ENCODE peak calls at places on chromosomes 6 and 20, in seven cellular contexts. E, K, M, A, Z, Q and V are unnamed samples.

GRCh38 chr6:44505751-44506150 is 118.2 kb downstream of the CDC5L start:
- DNase-seq in E (no peak), Z (no peak), M (no peak), K (no peak), Q (no peak), A (no peak), V (no peak)

GRCh38 chr6:63685453-63686379 is 50.1 kb downstream of the PHF3 start:
- DNase-seq in E (no peak), Q (no peak), A (no peak), Z (no peak), M (no peak), K (no peak), V (no peak)

GRCh38 chr6:166278579-166279392 is 29.4 kb downstream of the PRR18 start:
- DNase-seq in K (no peak), Z (no peak), Q (no peak), M (no peak), E (no peak), A (no peak), V (no peak)

GRCh38 chr6:52361945-52362442 is at the start of gene PAQR8:
- DNase-seq in Z (no peak), M (peak; percentile 56), A (peak; percentile 87), E (peak; percentile 67), K (peak; percentile 84), Q (peak; percentile 51), V (peak; percentile 84)

GRCh38 chr6:27161946-27162603 is 85.4 kb upstream of the PRSS16 start:
- DNase-seq in E (peak; percentile 60), M (no peak), Z (no peak), A (no peak), Q (peak; percentile 81), K (peak; percentile 86), V (no peak)

GRCh38 chr6:6556738-6557503 is 31.6 kb upstream of the LY86 start:
- DNase-seq in K (peak; percentile 79), Z (no peak), M (no peak), E (peak; percentile 72), Q (peak; percentile 5), A (no peak), V (no peak)

GRCh38 chr6:16397623-16398022 is 159.2 kb downstream of the GMPR start:
- DNase-seq in Z (no peak), M (no peak), A (no peak), K (no peak), Q (peak; percentile 46), E (no peak), V (no peak)

GRCh38 chr6:134002821-134003220 is 49.6 kb downstream of the SLC2A12 start:
- DNase-seq in M (no peak), Q (peak; percentile 37), A (no peak), E (no peak), Z (no peak), K (no peak), V (no peak)

GRCh38 chr20:47274449-47275108 is 81.9 kb downstream of the ZMYND8 start:
- DNase-seq in Z (no peak), Q (peak; percentile 97), A (peak; percentile 14), M (no peak), K (peak; percentile 40), E (no peak), V (peak; percentile 26)

GRCh38 chr6:148263010-148263409 is 79.6 kb upstream of the SASH1 start:
- DNase-seq in Q (no peak), E (no peak), K (no peak), Z (no peak), M (peak; percentile 61), A (no peak), V (no peak)

GRCh38 chr6:39642300-39642699 is 82.9 kb downstream of the KIF6 start:
- DNase-seq in E (no peak), K (no peak), M (no peak), Z (no peak), A (no peak), Q (no peak), V (no peak)

GRCh38 chr6:7389162-7389450 is 436 bp downstream of the CAGE1 start:
- DNase-seq in A (peak; percentile 86), Z (no peak), K (peak; percentile 83), Q (peak; percentile 71), M (peak; percentile 67), E (no peak), V (peak; percentile 89)

GRCh38 chr20:17614176-17614811 is 44.4 kb downstream of the DSTN start:
- DNase-seq in E (peak; percentile 79), A (peak; percentile 97), Q (peak; percentile 31), Z (no peak), K (no peak), M (no peak), V (no peak)

GRCh38 chr6:14612016-14612415 is 494.4 kb downstream of the CD83 start:
- DNase-seq in K (no peak), Z (no peak), A (no peak), M (no peak), E (no peak), Q (peak; percentile 79), V (no peak)

GRCh38 chr20:51432251-51432784 is 110.2 kb downstream of the NFATC2 start:
- DNase-seq in K (no peak), Q (no peak), Z (no peak), E (no peak), A (no peak), M (no peak), V (peak; percentile 63)

GRCh38 chr6:37137201-37137880 is 32.6 kb upstream of the PIM1 start:
- DNase-seq in Q (peak; percentile 99), Z (no peak), K (no peak), A (peak; percentile 89), M (no peak), E (no peak), V (no peak)

GRCh38 chr6:91387290-91388062 is 800.6 kb upstream of the MAP3K7 start:
- DNase-seq in A (no peak), E (no peak), M (no peak), Z (no peak), Q (no peak), K (peak; percentile 0), V (no peak)

GRCh38 chr6:108655840-108656650 is 95.3 kb downstream of the FOXO3 start:
- DNase-seq in E (no peak), Z (no peak), M (no peak), K (no peak), Q (peak; percentile 90), A (peak; percentile 77), V (no peak)

GRCh38 chr6:118739976-118740771 is 88.8 kb upstream of the CEP85L start:
- DNase-seq in A (no peak), E (no peak), M (no peak), Q (peak; percentile 34), K (peak; percentile 45), Z (no peak), V (no peak)

GRCh38 chr6:151690303-151690702 is 117.2 kb upstream of the ESR1 start:
- DNase-seq in Q (no peak), E (no peak), A (no peak), K (no peak), M (no peak), Z (no peak), V (no peak)

GRCh38 chr6:21522773-21523490 is 70.6 kb upstream of the SOX4 start:
- DNase-seq in Q (no peak), M (no peak), K (no peak), E (no peak), Z (no peak), A (no peak), V (no peak)

GRCh38 chr20:1422756-1423155 is 29.9 kb upstream of the FKBP1A start:
- DNase-seq in E (no peak), Z (peak; percentile 37), Q (peak; percentile 30), M (no peak), A (no peak), K (no peak), V (no peak)

GRCh38 chr20:10659651-10660601 is 13.9 kb downstream of the JAG1 start:
- DNase-seq in E (no peak), K (no peak), A (peak; percentile 57), Q (no peak), M (no peak), Z (no peak), V (peak; percentile 25)
- H3K4me1 ChIP-seq in E (peaks cover 95% of the 10 kb centered on the region), K (no peaks in the 10 kb centered on the region), A (peaks cover 82% of the 10 kb centered on the region), Q (peaks cover 7% of the 10 kb centered on the region), M (peaks cover 6% of the 10 kb centered on the region), Z (peaks cover 56% of the 10 kb centered on the region), V (peaks cover 30% of the 10 kb centered on the region)

GRCh38 chr20:10509411-10509810 is 74.3 kb downstream of the SLX4IP start:
- DNase-seq in K (no peak), Q (no peak), A (no peak), E (no peak), Z (no peak), M (no peak), V (no peak)

GRCh38 chr20:10508060-10508459 is 73.0 kb downstream of the SLX4IP start:
- DNase-seq in M (no peak), A (peak; percentile 84), Q (peak; percentile 19), K (no peak), Z (no peak), E (peak; percentile 42), V (peak; percentile 13)

GRCh38 chr20:10510216-10510615 is 75.1 kb downstream of the SLX4IP start:
- DNase-seq in K (peak; percentile 32), Z (no peak), M (no peak), E (no peak), A (no peak), Q (no peak), V (no peak)

GRCh38 chr20:10507052-10507451 is 71.9 kb downstream of the SLX4IP start:
- DNase-seq in Q (no peak), E (no peak), Z (no peak), A (no peak), M (no peak), K (no peak), V (no peak)

GRCh38 chr20:10508468-10509251 is 73.6 kb downstream of the SLX4IP start:
- DNase-seq in Q (peak; percentile 70), A (peak; percentile 82), Z (no peak), M (no peak), E (peak; percentile 25), K (peak; percentile 34), V (no peak)
- H3K27ac ChIP-seq in Q (peak overlapping the region; percentile 13), A (peak overlapping the region; percentile 87), Z (peak overlapping the region; percentile 40), M (peak overlapping the region; percentile 90), E (no peak overlapping the region), K (peak overlapping the region; percentile 59), V (peak overlapping the region; percentile 65)

GRCh38 chr20:53738945-53739798 is 145.5 kb upstream of the ZNF217 start:
- DNase-seq in E (no peak), M (no peak), Q (no peak), K (peak; percentile 75), Z (no peak), A (no peak), V (no peak)

GRCh38 chr20:53741726-53742028 is 148.0 kb upstream of the ZNF217 start:
- DNase-seq in K (peak; percentile 32), M (no peak), E (no peak), A (no peak), Q (no peak), Z (no peak), V (no peak)

GRCh38 chr20:53737404-53738038 is 143.9 kb upstream of the ZNF217 start:
- DNase-seq in M (no peak), E (no peak), Q (no peak), A (no peak), Z (no peak), K (peak; percentile 44), V (no peak)

GRCh38 chr20:53738039-53738944 is 144.7 kb upstream of the ZNF217 start:
- DNase-seq in K (peak; percentile 86), M (peak; percentile 84), A (no peak), Z (no peak), Q (peak; percentile 90), E (peak; percentile 90), V (no peak)

GRCh38 chr20:53739799-53740785 is 146.5 kb upstream of the ZNF217 start:
- DNase-seq in K (peak; percentile 53), M (no peak), Q (peak; percentile 44), E (peak; percentile 24), Z (no peak), A (no peak), V (no peak)
- TF ChIP-seq POLR2A in K (peak; percentile 48), M (no peak), Q (no peak), E (no peak), Z (no peak), A (no peak), V (no peak)

GRCh38 chr20:57699395-57699794 is 10.4 kb downstream of the PMEPA1 start:
- DNase-seq in E (no peak), K (no peak), A (no peak), Q (no peak), Z (no peak), M (no peak), V (no peak)
- H3K4me1 ChIP-seq in E (peaks cover 37% of the 10 kb centered on the region), K (no peaks in the 10 kb centered on the region), A (peaks cover 9% of the 10 kb centered on the region), Q (peaks cover 17% of the 10 kb centered on the region), Z (peaks cover 42% of the 10 kb centered on the region), M (peaks cover 12% of the 10 kb centered on the region), V (peaks cover 30% of the 10 kb centered on the region)